ENCODE peak calls at places on chromosomes 5 and 9, in seven cellular contexts. W is PC-9; Q is AG04450; T is CD8-positive, alpha-beta T cell; F is upper lobe of right lung; O is heart left ventricle; S is CD4-positive, alpha-beta T cell. H is an unnamed sample.

GRCh38 chr9:88932766-88933165 is 58.5 kb upstream of the S1PR3 start:
- DNase-seq in S (no peak), T (no peak), F (no peak), O (no peak), Q (no peak), W (no peak), H (no peak)

GRCh38 chr5:43601454-43602260 is 1.3 kb upstream of the NNT start:
- DNase-seq in Q (no peak), F (no peak), O (no peak), S (no peak), W (no peak), T (no peak), H (peak)

GRCh38 chr5:123997354-123998215 is 485.6 kb downstream of the CSNK1G3 start:
- DNase-seq in T (no peak), F (no peak), W (peak), S (no peak), O (no peak), Q (peak), H (peak)

GRCh38 chr5:170216262-170216864 is 16.4 kb upstream of the C5orf58 start:
- DNase-seq in O (no peak), W (peak), T (no peak), Q (no peak), F (no peak), S (no peak), H (peak)

GRCh38 chr5:143922718-143923117 is 110.8 kb downstream of the HMHB1 start:
- DNase-seq in O (no peak), F (no peak), Q (no peak), T (no peak), S (no peak), W (peak), H (peak)

GRCh38 chr5:93717162-93717561 is 24.2 kb downstream of the POU5F2 start:
- DNase-seq in Q (no peak), F (no peak), S (no peak), T (no peak), O (no peak), W (no peak), H (peak)

GRCh38 chr5:65880673-65881072 is 45.7 kb upstream of the ERBIN start:
- DNase-seq in W (no peak), S (no peak), T (no peak), Q (no peak), O (no peak), F (no peak), H (no peak)

GRCh38 chr5:149938791-149939358 is 5.7 kb downstream of the PDE6A start:
- DNase-seq in S (no peak), Q (no peak), O (no peak), W (peak), F (no peak), T (no peak), H (peak)

GRCh38 chr9:92882276-92882675 is 4.4 kb upstream of the ZNF484 start:
- DNase-seq in O (no peak), T (no peak), S (no peak), F (no peak), Q (no peak), W (no peak), H (no peak)

GRCh38 chr5:7872517-7873149 is 3.7 kb downstream of the MTRR start:
- DNase-seq in T (no peak), O (no peak), W (no peak), Q (no peak), S (no peak), F (no peak), H (no peak)

GRCh38 chr5:33148076-33148501 is 292.7 kb upstream of the TARS1 start:
- DNase-seq in O (peak), T (no peak), W (peak), S (no peak), F (no peak), Q (peak), H (peak)

GRCh38 chr5:138844812-138845513 is 30.2 kb downstream of the LRRTM2 start:
- DNase-seq in O (no peak), Q (peak), S (no peak), T (no peak), W (no peak), F (no peak), H (peak)

GRCh38 chr5:43073597-43074546 is 33.8 kb upstream of the ANXA2R start:
- DNase-seq in W (no peak), S (peak), T (peak), Q (no peak), F (no peak), O (no peak), H (peak)

GRCh38 chr9:124022201-124023121 is 10.9 kb downstream of the LHX2 start:
- DNase-seq in T (no peak), O (no peak), F (no peak), Q (no peak), S (no peak), W (no peak), H (no peak)

GRCh38 chr9:136533775-136534157 is 12.1 kb downstream of the NOTCH1 start:
- DNase-seq in Q (no peak), F (peak), S (peak), O (no peak), T (peak), W (no peak), H (peak)

GRCh38 chr5:64108674-64109073 is 57.0 kb upstream of the RNF180 start:
- DNase-seq in S (no peak), O (no peak), T (no peak), Q (no peak), W (no peak), F (no peak), H (no peak)

GRCh38 chr5:72845889-72846288 is 29.4 kb downstream of the TNPO1 start:
- DNase-seq in Q (no peak), F (no peak), S (no peak), T (no peak), W (no peak), O (no peak), H (no peak)

GRCh38 chr9:108672475-108673065 is 183.2 kb downstream of the ACTL7B start:
- DNase-seq in F (no peak), Q (no peak), T (no peak), O (no peak), W (peak), S (no peak), H (peak)

GRCh38 chr5:128378196-128378595 is 159.8 kb downstream of the FBN2 start:
- DNase-seq in Q (no peak), O (no peak), S (no peak), W (no peak), T (no peak), F (no peak), H (no peak)

GRCh38 chr9:112887377-112887776 is 3.3 kb downstream of the SLC46A2 start:
- DNase-seq in T (no peak), S (no peak), O (no peak), F (no peak), W (no peak), Q (no peak), H (peak)

GRCh38 chr9:115229496-115229895 is 111.5 kb upstream of the TNC start:
- DNase-seq in Q (no peak), F (no peak), S (no peak), O (no peak), T (no peak), W (no peak), H (no peak)

GRCh38 chr9:125296843-125297372 is 35.3 kb downstream of the GAPVD1 start:
- DNase-seq in S (no peak), Q (no peak), F (no peak), T (no peak), W (peak), O (no peak), H (no peak)

GRCh38 chr9:32589083-32589713 is 16.2 kb upstream of the NDUFB6 start:
- DNase-seq in S (no peak), O (no peak), T (no peak), W (peak), Q (peak), F (no peak), H (peak)

GRCh38 chr9:137581361-137582285 is 2.9 kb upstream of the DPH7 start:
- DNase-seq in F (no peak), W (no peak), Q (no peak), O (no peak), S (no peak), T (no peak), H (no peak)
- TF ChIP-seq CTCF in F (no peak), W (no peak), Q (no peak), O (no peak), S (no peak), T (no peak), H (no peak)

GRCh38 chr9:95003694-95004451 is 277.4 kb downstream of the AOPEP start:
- DNase-seq in O (peak), W (peak), F (peak), Q (no peak), S (no peak), T (no peak), H (peak)
- TF ChIP-seq CTCF in O (peak), W (no peak), F (no peak), Q (peak), S (no peak), T (no peak), H (no peak)

GRCh38 chr5:59587489-59588337 is 305.8 kb downstream of the PDE4D start:
- DNase-seq in F (peak), S (no peak), O (peak), T (no peak), W (no peak), Q (peak), H (no peak)
- TF ChIP-seq CTCF in F (peak), S (no peak), O (no peak), T (no peak), W (no peak), Q (peak), H (no peak)

GRCh38 chr9:77271023-77271690 is 93.8 kb downstream of the VPS13A start:
- DNase-seq in O (no peak), W (no peak), Q (no peak), S (no peak), T (no peak), F (no peak), H (peak)
- TF ChIP-seq CTCF in O (no peak), W (no peak), Q (no peak), S (no peak), T (no peak), F (no peak), H (no peak)

GRCh38 chr9:86040281-86041155 is 58.8 kb downstream of the GOLM1 start:
- DNase-seq in S (no peak), T (no peak), Q (no peak), O (no peak), W (no peak), F (no peak), H (no peak)

GRCh38 chr9:86036555-86036954 is 62.8 kb downstream of the GOLM1 start:
- DNase-seq in O (no peak), S (no peak), T (no peak), W (no peak), F (no peak), Q (no peak), H (no peak)

GRCh38 chr9:86035827-86036440 is 63.4 kb downstream of the GOLM1 start:
- DNase-seq in F (no peak), O (no peak), W (no peak), S (no peak), T (no peak), Q (no peak), H (no peak)

DNA sequence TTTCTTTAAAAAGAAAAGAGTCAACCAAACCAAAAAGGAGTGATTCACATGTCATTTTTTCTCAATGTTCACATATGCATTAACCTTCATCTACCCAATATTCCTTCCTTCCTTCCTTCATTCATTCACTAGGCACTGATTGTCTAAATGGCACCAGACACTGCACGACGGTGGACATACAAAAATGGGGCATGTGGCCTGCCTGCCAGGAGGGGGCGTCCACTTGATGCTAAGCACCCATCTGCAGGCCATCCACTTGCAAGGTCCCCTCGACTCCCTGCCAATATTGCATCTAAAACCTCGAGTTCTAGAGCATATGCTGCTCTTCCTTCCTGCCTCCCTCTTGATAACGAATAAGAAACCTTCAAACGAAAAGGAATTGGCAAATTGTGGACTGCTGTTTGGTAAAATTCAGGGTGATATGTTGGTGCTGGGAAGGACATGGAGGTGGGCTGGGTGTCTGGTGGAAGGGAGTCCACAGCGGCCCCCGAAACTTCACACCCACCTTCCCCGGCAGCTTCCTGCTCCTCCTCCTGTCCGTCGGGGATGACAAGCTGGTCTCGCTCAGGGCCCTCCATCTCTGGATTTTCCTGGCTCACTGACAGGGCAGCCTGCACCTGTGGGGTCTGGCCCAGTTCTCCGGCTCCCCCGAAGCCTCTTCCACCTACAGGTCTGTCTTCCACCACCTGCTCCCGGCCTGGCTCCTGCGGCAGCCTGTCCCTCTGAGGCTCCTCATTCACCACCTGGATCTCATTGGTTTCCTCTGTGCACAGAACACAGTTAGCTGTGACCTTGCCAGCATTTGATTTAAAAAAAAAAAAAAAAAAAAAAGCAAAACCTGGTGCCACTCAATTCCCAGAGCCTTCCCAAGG is 64.3 kb downstream of the GOLM1 start:
- DNase-seq in W (no peak), T (no peak), O (no peak), F (no peak), S (no peak), Q (peak), H (peak)
- TF ChIP-seq CTCF in W (peak), T (no peak), O (no peak), F (peak), S (no peak), Q (peak), H (peak)

GRCh38 chr5:56638768-56639238 is 176.5 kb upstream of the MAP3K1 start:
- DNase-seq in Q (no peak), T (no peak), O (no peak), F (no peak), W (no peak), S (no peak), H (no peak)
- TF ChIP-seq CTCF in Q (no peak), T (no peak), O (no peak), F (no peak), W (no peak), S (no peak), H (no peak)

GRCh38 chr9:84928419-84928818 is 258.9 kb downstream of the NTRK2 start:
- DNase-seq in T (no peak), S (no peak), O (no peak), Q (no peak), F (no peak), W (no peak), H (no peak)

GRCh38 chr9:84935528-84936117 is 266.1 kb downstream of the NTRK2 start:
- DNase-seq in F (no peak), Q (no peak), W (no peak), T (no peak), O (no peak), S (no peak), H (no peak)

GRCh38 chr9:84929068-84929467 is 259.5 kb downstream of the NTRK2 start:
- DNase-seq in T (no peak), Q (no peak), O (no peak), S (no peak), F (no peak), W (no peak), H (no peak)

GRCh38 chr9:84937086-84937670 is 267.6 kb downstream of the NTRK2 start:
- DNase-seq in Q (no peak), T (no peak), F (no peak), S (no peak), W (no peak), O (no peak), H (no peak)

DNA sequence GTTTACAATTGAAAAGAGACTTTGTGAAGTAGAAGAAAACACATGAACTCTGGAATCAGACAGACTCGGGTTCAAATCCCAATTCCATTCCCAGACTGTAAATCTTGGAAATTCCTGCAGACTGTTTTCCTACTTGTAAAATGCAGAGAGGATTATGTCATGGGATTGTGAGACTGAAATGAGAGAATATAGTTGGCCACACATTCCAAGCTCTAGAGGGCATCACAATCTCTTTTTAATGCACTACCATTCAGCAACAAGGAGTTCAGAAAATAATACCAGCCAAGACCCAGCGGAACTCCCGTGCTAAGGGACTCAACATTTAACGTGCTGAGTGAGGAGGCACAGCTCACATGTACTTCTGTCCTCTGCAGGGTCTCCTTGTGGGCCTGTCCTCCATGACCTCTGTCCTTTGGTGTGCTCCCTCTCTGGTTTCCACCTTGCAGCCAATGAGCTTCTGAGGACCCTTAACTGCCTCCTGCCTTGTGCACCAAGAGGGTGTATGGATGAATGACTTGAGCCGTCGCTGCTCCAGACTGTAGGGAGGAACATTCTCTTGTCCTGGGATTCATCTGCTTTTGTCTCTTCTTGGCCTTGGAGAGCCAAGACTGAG is 263.5 kb downstream of the NTRK2 start:
- DNase-seq in T (no peak), W (no peak), O (no peak), S (no peak), F (no peak), Q (no peak), H (peak)
- TF ChIP-seq CTCF in T (no peak), W (no peak), O (no peak), S (no peak), F (no peak), Q (no peak), H (peak)

GRCh38 chr9:35733109-35733541 is 659 bp downstream of the CREB3 start:
- DNase-seq in S (no peak), F (no peak), O (peak), Q (no peak), T (no peak), W (peak), H (peak)

GRCh38 chr9:35730486-35730854 is 1.5 kb downstream of the TLN1 start:
- DNase-seq in T (no peak), O (no peak), Q (no peak), S (no peak), W (no peak), F (no peak), H (no peak)

GRCh38 chr9:35731415-35732184 is 395 bp downstream of the TLN1 start:
- DNase-seq in S (no peak), T (no peak), O (no peak), Q (no peak), F (no peak), W (no peak), H (no peak)

GRCh38 chr9:35734096-35734495 is 1.6 kb downstream of the CREB3 start:
- DNase-seq in O (no peak), T (no peak), W (no peak), F (no peak), Q (no peak), S (no peak), H (no peak)

GRCh38 chr9:35732185-35733108 is at the start of the genes CREB3 and TLN1:
- DNase-seq in W (peak), S (peak), O (peak), F (peak), Q (peak), T (peak), H (peak)
- TF ChIP-seq CTCF in W (no peak), S (no peak), O (no peak), F (no peak), Q (no peak), T (no peak), H (no peak)

GRCh38 chr9:34454571-34455065 is 3.8 kb downstream of the FAM219A start:
- DNase-seq in S (no peak), Q (no peak), T (no peak), O (peak), W (peak), F (no peak), H (peak)
- TF ChIP-seq CTCF in S (no peak), Q (peak), T (no peak), O (peak), W (peak), F (no peak), H (no peak)

DNA sequence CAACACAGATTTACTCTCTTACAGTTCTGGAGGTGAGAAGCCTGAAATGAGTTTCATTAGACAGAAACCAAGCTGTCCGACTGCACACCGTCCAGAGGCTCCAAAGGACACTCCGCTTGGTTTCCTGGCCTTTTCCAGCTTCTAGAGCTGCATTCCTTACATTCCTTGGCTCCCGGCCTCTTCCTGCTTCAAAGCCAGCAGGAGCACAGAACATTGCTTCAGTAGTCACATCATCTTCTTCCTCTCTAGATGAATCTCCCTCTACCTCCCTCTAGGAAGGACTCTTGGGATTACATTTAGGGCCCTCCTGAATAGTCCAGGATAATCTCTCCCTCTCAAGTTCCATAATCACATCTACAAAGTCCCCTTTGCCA is 213.3 kb downstream of the CDK5RAP2 start:
- DNase-seq in W (peak), F (no peak), Q (peak), O (no peak), S (no peak), T (no peak), H (peak)
- TF ChIP-seq CTCF in W (peak), F (peak), Q (peak), O (no peak), S (no peak), T (no peak), H (no peak)

H was measured in MCF 10A.